ENCODE peak calls at places on chromosome 9, in four cellular contexts. F, O, W and D are unnamed samples.

GRCh38 chr9:74951725-74952151 is 974 bp downstream of the C9orf40 start:
- DNase-seq in O (peak), W (peak), F (peak), D (peak)

GRCh38 chr9:98002808-98003207 is 19.7 kb downstream of the ANP32B start:
- DNase-seq in F (no peak), O (no peak), W (no peak), D (no peak)

GRCh38 chr9:135332979-135333748 is 146.4 kb upstream of the PPP1R26 start:
- DNase-seq in F (no peak), O (no peak), W (no peak), D (peak)

GRCh38 chr9:75041041-75041440 is 12.9 kb upstream of the CARNMT1 start:
- DNase-seq in O (no peak), F (no peak), W (no peak), D (no peak)

GRCh38 chr9:113910036-113910639 is 34.0 kb downstream of the ZNF618 start:
- DNase-seq in F (no peak), O (no peak), W (no peak), D (peak)

GRCh38 chr9:107637421-107638420 is 148.2 kb upstream of the KLF4 start:
- DNase-seq in F (peak), W (peak), O (peak), D (peak)

GRCh38 chr9:73180373-73180772 is 28.7 kb downstream of the ANXA1 start:
- DNase-seq in W (no peak), O (no peak), F (no peak), D (no peak)

GRCh38 chr9:76230961-76231360 is 163.3 kb downstream of the RFK start:
- DNase-seq in O (no peak), W (no peak), F (no peak), D (no peak)

GRCh38 chr9:95080961-95081658 is 236.4 kb downstream of the FANCC start:
- DNase-seq in W (no peak), O (no peak), F (no peak), D (peak)

GRCh38 chr9:126612813-126613641 is 701 bp upstream of the LMX1B start:
- DNase-seq in F (no peak), W (no peak), O (no peak), D (no peak)

GRCh38 chr9:96133296-96134010 is 168.5 kb downstream of the HSD17B3 start:
- DNase-seq in W (no peak), O (no peak), F (no peak), D (no peak)

GRCh38 chr9:5871785-5872184 is 18.9 kb upstream of the MLANA start:
- DNase-seq in W (no peak), F (no peak), O (no peak), D (no peak)

GRCh38 chr9:132994410-132995120 is 16.1 kb downstream of the GFI1B start:
- DNase-seq in F (peak), O (no peak), W (no peak), D (no peak)

GRCh38 chr9:84583866-84584265 is 85.7 kb upstream of the NTRK2 start:
- DNase-seq in O (no peak), F (no peak), W (no peak), D (no peak)

GRCh38 chr9:135342206-135343130 is 137.1 kb upstream of the PPP1R26 start:
- DNase-seq in W (no peak), O (no peak), F (no peak), D (peak)

GRCh38 chr9:133030317-133031129 is at the start of gene GTF3C5:
- DNase-seq in W (peak), O (peak), F (peak), D (peak)

GRCh38 chr9:109968332-109968657 is 188.3 kb downstream of the PALM2AKAP2 start:
- DNase-seq in F (no peak), O (no peak), W (no peak), D (no peak)

GRCh38 chr9:132589148-132590036 is 7.0 kb downstream of the BARHL1 start:
- DNase-seq in O (no peak), W (no peak), F (no peak), D (peak)

GRCh38 chr9:28105001-28105400 is 531.7 kb upstream of the C9orf72 start:
- DNase-seq in O (no peak), F (no peak), W (no peak), D (no peak)

GRCh38 chr9:111599092-111599947 is at the start of gene PTGR1:
- DNase-seq in W (peak), O (peak), F (peak), D (peak)

GRCh38 chr9:71552480-71552879 is 215.8 kb downstream of the CEMIP2 start:
- DNase-seq in O (no peak), W (no peak), F (no peak), D (peak)

GRCh38 chr9:72315089-72315509 is 49.9 kb downstream of the ZFAND5 start:
- DNase-seq in O (no peak), W (peak), F (peak), D (no peak)

GRCh38 chr9:6277417-6277816 is 50.8 kb upstream of the TPD52L3 start:
- DNase-seq in W (no peak), F (no peak), O (no peak), D (no peak)